ENCODE peak calls at places on chromosomes 11 and 22, in six cellular contexts. Y is activated CD8-positive, alpha-beta memory T cell treated with anti-CD3 and anti-CD28 coated beads for 48 hours; C is kidney glomerular epithelial cell; E is T-helper 2 cell; F is HS-27A; G is NK-92 treated with Interleukin-12 subunit alpha and Interleukin-12 subunit beta, amount 100 ng/mL, for 24 hours. J is an unnamed sample.

GRCh38 chr11:131973017-131973416 is 602.6 kb downstream of the NTM start:
- DNase-seq in Y (no peak), C (no peak), E (no peak), F (no peak), G (no peak), J (no peak)

GRCh38 chr22:45584121-45584570 is 81.5 kb downstream of the FBLN1 start:
- DNase-seq in Y (no peak), C (no peak), E (no peak), F (no peak), G (no peak), J (no peak)

GRCh38 chr22:50445880-50446707 is 28.7 kb downstream of the SBF1 start:
- DNase-seq in Y (no peak), C (no peak), E (no peak), F (no peak), G (no peak), J (no peak)

GRCh38 chr11:95042906-95043305 is 6.3 kb upstream of the KDM4F start:
- DNase-seq in Y (no peak), C (no peak), E (no peak), F (no peak), G (no peak), J (no peak)

GRCh38 chr22:36925388-36926290 is 12.2 kb downstream of the CSF2RB start:
- DNase-seq in Y (no peak), C (no peak), E (no peak), F (peak), G (no peak), J (no peak)

GRCh38 chr11:119602745-119603373 is 126.1 kb downstream of the NECTIN1 start:
- DNase-seq in Y (no peak), C (no peak), E (no peak), F (no peak), G (no peak), J (no peak)

GRCh38 chr11:45264839-45265515 is 21.2 kb downstream of the SYT13 start:
- DNase-seq in Y (no peak), C (peak), E (no peak), F (peak), G (no peak), J (no peak)

GRCh38 chr11:297666-298405 is 1.5 kb downstream of the IFITM5 start:
- DNase-seq in Y (no peak), C (no peak), E (no peak), F (no peak), G (no peak), J (no peak)